ENCODE peak calls at places on chromosome 17, in seven cellular contexts. O is AG10803, H is body of pancreas, P is fibroblast of mammary gland, K is cardiac fibroblast, L is pancreas, V is AG04449. W is an unnamed sample.
A peak's percentile ranks its signal among the peaks of the same experiment; 100 is the strongest.

GRCh38 chr17:61551255-61551742 is 39.7 kb downstream of the NACA2 start:
- DNase-seq in O (peak; percentile 47), V (peak; percentile 3), K (peak; percentile 69), H (no peak), P (peak; percentile 57), L (no peak), W (no peak)

GRCh38 chr17:68301438-68301959 is 10.2 kb downstream of the ARSG start:
- DNase-seq in P (no peak), H (no peak), K (no peak), L (no peak), V (no peak), O (no peak), W (no peak)

GRCh38 chr17:81039854-81040758 is 5.2 kb downstream of the BAIAP2 start:
- DNase-seq in O (peak; percentile 75), L (no peak), P (peak; percentile 71), H (no peak), K (peak; percentile 62), V (no peak), W (no peak)

GRCh38 chr17:61303334-61304096 is 96.1 kb upstream of the TBX2 start:
- DNase-seq in P (peak; percentile 73), O (peak; percentile 43), K (peak; percentile 69), H (no peak), V (no peak), L (no peak), W (no peak)

GRCh38 chr17:27873746-27874145 is 19.4 kb downstream of the LYRM9 start:
- DNase-seq in O (peak; percentile 29), P (no peak), H (no peak), L (no peak), K (peak; percentile 62), V (no peak), W (no peak)

GRCh38 chr17:69437475-69437874 is 23.0 kb downstream of the MAP2K6 start:
- DNase-seq in P (no peak), K (no peak), V (no peak), H (no peak), L (no peak), O (no peak), W (no peak)

GRCh38 chr17:73576556-73576955 is 67.7 kb downstream of the SDK2 start:
- DNase-seq in L (no peak), H (no peak), V (no peak), O (no peak), P (no peak), K (no peak), W (no peak)

GRCh38 chr17:77465358-77466041 is 324.7 kb downstream of the SEC14L1 start:
- DNase-seq in L (no peak), O (peak; percentile 68), V (no peak), P (peak; percentile 65), H (no peak), K (peak; percentile 79), W (peak; percentile 62)

GRCh38 chr17:27669136-27669535 is 38.1 kb downstream of the LGALS9 start:
- DNase-seq in K (no peak), P (no peak), O (no peak), V (no peak), L (no peak), H (no peak), W (peak; percentile 7)

GRCh38 chr17:5500804-5501391 is 14.5 kb downstream of the MIS12 start:
- DNase-seq in P (peak; percentile 59), L (peak; percentile 44), O (peak; percentile 78), H (peak; percentile 44), V (no peak), K (peak; percentile 50), W (peak; percentile 63)

GRCh38 chr17:32798938-32799337 is 78.0 kb downstream of the MYO1D start:
- DNase-seq in P (no peak), K (no peak), V (no peak), H (no peak), L (no peak), O (no peak), W (no peak)

GRCh38 chr17:28717578-28718316 is at the start of gene RAB34:
- DNase-seq in O (peak; percentile 88), H (no peak), V (no peak), L (peak; percentile 41), P (peak; percentile 85), K (peak; percentile 80), W (peak; percentile 46)

GRCh38 chr17:76543482-76544122 is 3.8 kb downstream of the PRCD start:
- DNase-seq in V (no peak), L (no peak), O (no peak), K (no peak), H (no peak), P (no peak), W (no peak)

GRCh38 chr17:43787728-43788127 is 7.5 kb downstream of the CFAP97D1 start:
- DNase-seq in V (no peak), K (no peak), P (no peak), H (no peak), O (no peak), L (no peak), W (no peak)

GRCh38 chr17:3603119-3603869 is 5.9 kb downstream of the TRPV1 start:
- DNase-seq in V (peak; percentile 24), K (peak; percentile 82), H (no peak), P (peak; percentile 87), O (peak; percentile 72), L (no peak), W (no peak)

GRCh38 chr17:41367426-41368075 is 2.1 kb downstream of the KRT33B start:
- DNase-seq in H (no peak), K (peak; percentile 59), P (peak; percentile 23), L (no peak), V (no peak), O (peak; percentile 83), W (no peak)

GRCh38 chr17:55513885-55514590 is 2.8 kb upstream of the SMIM36 start:
- DNase-seq in L (peak; percentile 72), V (no peak), H (peak; percentile 69), K (peak; percentile 80), P (peak; percentile 70), O (peak; percentile 60), W (peak; percentile 54)

GRCh38 chr17:77085916-77086432 is 54.8 kb upstream of the SEC14L1 start:
- DNase-seq in K (no peak), P (no peak), L (no peak), O (no peak), H (no peak), V (no peak), W (no peak)

GRCh38 chr17:72700226-72700625 is 392.3 kb downstream of the SLC39A11 start:
- DNase-seq in H (no peak), L (no peak), V (no peak), K (no peak), P (no peak), O (peak; percentile 31), W (no peak)

GRCh38 chr17:1555618-1556471 is 6.7 kb downstream of the PITPNA start:
- DNase-seq in H (no peak), V (no peak), K (no peak), O (no peak), P (no peak), L (no peak), W (peak; percentile 21)

GRCh38 chr17:77140878-77141767 is at the start of gene SEC14L1:
- DNase-seq in V (no peak), P (peak; percentile 33), L (peak; percentile 60), O (peak; percentile 51), H (no peak), K (peak; percentile 47), W (peak; percentile 47)

GRCh38 chr17:15981208-15981607 is 18.3 kb downstream of the ZSWIM7 start:
- DNase-seq in K (no peak), V (no peak), H (no peak), O (no peak), L (no peak), P (no peak), W (no peak)

GRCh38 chr17:63099420-63099819 is 133.4 kb downstream of the TANC2 start:
- DNase-seq in H (no peak), P (no peak), V (no peak), O (no peak), K (no peak), L (no peak), W (no peak)

GRCh38 chr17:72927146-72927545 is 165.3 kb downstream of the SLC39A11 start:
- DNase-seq in O (no peak), K (no peak), H (no peak), P (no peak), V (no peak), L (no peak), W (no peak)

GRCh38 chr17:73566905-73567782 is 77.1 kb downstream of the SDK2 start:
- DNase-seq in V (no peak), P (no peak), H (no peak), L (no peak), K (no peak), O (no peak), W (peak; percentile 51)

GRCh38 chr17:75271955-75272847 is 1.2 kb upstream of the MIF4GD start:
- DNase-seq in L (peak; percentile 40), H (peak; percentile 34), O (peak; percentile 76), V (no peak), K (peak; percentile 43), P (peak; percentile 50), W (no peak)

GRCh38 chr17:61492759-61493526 is 40.7 kb downstream of the TBX4 start:
- DNase-seq in O (peak; percentile 84), K (no peak), L (no peak), H (no peak), V (peak; percentile 64), P (peak; percentile 11), W (no peak)

GRCh38 chr17:65918921-65919546 is 272.9 kb downstream of the CEP112 start:
- DNase-seq in K (peak; percentile 32), O (peak; percentile 8), H (no peak), V (no peak), P (no peak), L (no peak), W (no peak)
- TF ChIP-seq CTCF in K (peak; percentile 34), O (peak; percentile 41), H (no peak), V (no peak), P (peak; percentile 24), L (no peak), W (no peak)

GRCh38 chr17:49227436-49228261 is 2.9 kb downstream of the PHOSPHO1 start:
- DNase-seq in O (peak; percentile 58), K (peak; percentile 73), P (peak; percentile 64), H (peak; percentile 79), L (peak; percentile 75), V (peak; percentile 10), W (peak; percentile 65)
- TF ChIP-seq CTCF in O (peak; percentile 88), K (peak; percentile 85), P (peak; percentile 88), H (peak; percentile 79), L (peak; percentile 78), V (peak; percentile 79), W (peak; percentile 61)

GRCh38 chr17:35769895-35770486 is 9.3 kb downstream of the C17orf50 start:
- DNase-seq in P (no peak), L (no peak), H (no peak), K (no peak), V (no peak), O (no peak), W (no peak)
- TF ChIP-seq CTCF in P (no peak), L (no peak), H (no peak), K (no peak), V (peak; percentile 1), O (no peak), W (no peak)

DNA sequence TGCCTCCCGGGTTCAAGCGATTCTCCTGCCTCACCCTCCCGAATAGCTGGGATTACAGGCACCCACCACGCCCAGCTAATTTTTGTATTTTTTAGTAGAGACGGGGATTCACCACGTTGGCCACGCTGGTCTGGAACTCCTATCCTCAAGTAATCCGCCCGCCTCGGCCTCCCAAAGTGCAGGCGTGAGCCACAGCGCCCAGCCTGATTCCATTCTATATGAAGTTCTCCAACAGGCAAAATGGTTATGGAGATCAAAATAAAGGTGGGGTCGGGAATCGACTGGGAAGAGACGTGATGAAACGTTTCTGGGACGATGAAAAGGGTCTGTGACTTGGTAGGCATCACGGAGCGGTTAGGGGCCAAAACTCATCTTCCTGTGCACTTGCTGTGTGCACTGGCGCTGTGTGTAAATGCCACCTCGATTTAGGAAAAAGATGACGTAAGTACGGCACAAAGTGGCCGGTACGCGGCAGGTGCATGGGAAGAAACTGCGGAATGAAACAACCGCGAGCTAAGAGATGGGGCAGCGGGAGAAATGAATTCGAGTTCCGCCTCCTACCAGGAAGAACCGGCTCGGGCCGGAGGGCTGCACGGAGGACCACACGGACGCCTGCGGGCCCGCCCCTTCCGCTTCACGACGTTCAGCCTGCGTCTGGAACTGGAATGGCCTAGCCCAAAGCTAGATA is 1.6 kb downstream of the TP53 start:
- DNase-seq in P (peak; percentile 92), V (peak; percentile 45), H (peak; percentile 92), O (peak; percentile 95), L (peak; percentile 91), K (peak; percentile 96), W (peak; percentile 80)
- TF ChIP-seq CTCF in P (no peak), V (no peak), H (no peak), O (no peak), L (no peak), K (no peak), W (no peak)

W was measured in activated B cell treated with CpG ODN at 0.5 μM for 24 hours.